ENCODE peak calls at places on chromosomes 2 and 18, in seven cellular contexts. One of them, this sample, is unnamed. For H3K9me3, the result is how much of the 10 kb centered on the place peaks cover.

GRCh38 chr2:64470921-64471320 is 17.0 kb downstream of the LGALSL start:
- DNase-seq in HepG2: no peak
- DNase-seq in GM12878: no peak
- DNase-seq in SK-N-SH: no peak
- DNase-seq in HCT116: no peak
- DNase-seq in H1: no peak
- DNase-seq in K562: no peak
- DNase-seq in this sample: no peak

GRCh38 chr18:23890589-23890988 is 124.0 kb upstream of the TTC39C start:
- DNase-seq in H1: no peak
- DNase-seq in HCT116: no peak
- DNase-seq in SK-N-SH: no peak
- DNase-seq in GM12878: no peak
- DNase-seq in HepG2: no peak
- DNase-seq in K562: no peak
- DNase-seq in this sample: no peak

GRCh38 chr2:40240067-40240466 is 211.8 kb downstream of the SLC8A1 start:
- DNase-seq in SK-N-SH: no peak
- DNase-seq in HCT116: no peak
- DNase-seq in HepG2: no peak
- DNase-seq in GM12878: no peak
- DNase-seq in K562: no peak
- DNase-seq in H1: no peak
- DNase-seq in this sample: no peak

GRCh38 chr18:58788470-58788869 is 76.2 kb upstream of the ZNF532 start:
- DNase-seq in K562: no peak
- DNase-seq in H1: no peak
- DNase-seq in GM12878: no peak
- DNase-seq in HepG2: no peak
- DNase-seq in HCT116: no peak
- DNase-seq in SK-N-SH: no peak
- DNase-seq in this sample: no peak

GRCh38 chr2:114543106-114543806 is 100.8 kb downstream of the DPP10 start:
- DNase-seq in GM12878: no peak
- DNase-seq in HCT116: no peak
- DNase-seq in SK-N-SH: no peak
- DNase-seq in H1: no peak
- DNase-seq in HepG2: peak
- DNase-seq in K562: no peak
- DNase-seq in this sample: no peak

GRCh38 chr2:107469437-107469995 is 357.2 kb upstream of the RGPD4 start:
- DNase-seq in HCT116: no peak
- DNase-seq in K562: no peak
- DNase-seq in GM12878: no peak
- DNase-seq in H1: no peak
- DNase-seq in HepG2: no peak
- DNase-seq in SK-N-SH: no peak
- DNase-seq in this sample: no peak

GRCh38 chr2:43448011-43448821 is 147.6 kb downstream of the THADA start:
- DNase-seq in SK-N-SH: no peak
- DNase-seq in GM12878: no peak
- DNase-seq in HepG2: no peak
- DNase-seq in HCT116: no peak
- DNase-seq in K562: no peak
- DNase-seq in H1: no peak
- DNase-seq in this sample: peak

GRCh38 chr18:23871410-23871809 is 143.1 kb upstream of the TTC39C start:
- DNase-seq in H1: no peak
- DNase-seq in GM12878: peak
- DNase-seq in K562: no peak
- DNase-seq in HepG2: no peak
- DNase-seq in SK-N-SH: peak
- DNase-seq in HCT116: no peak
- DNase-seq in this sample: no peak

GRCh38 chr18:11074879-11075278 is 74.5 kb downstream of the PIEZO2 start:
- DNase-seq in H1: no peak
- DNase-seq in HepG2: no peak
- DNase-seq in GM12878: no peak
- DNase-seq in K562: no peak
- DNase-seq in SK-N-SH: no peak
- DNase-seq in HCT116: no peak
- DNase-seq in this sample: no peak

GRCh38 chr2:225464346-225465025 is 65.0 kb downstream of the NYAP2 start:
- DNase-seq in K562: no peak
- DNase-seq in H1: no peak
- DNase-seq in HepG2: no peak
- DNase-seq in HCT116: no peak
- DNase-seq in GM12878: no peak
- DNase-seq in SK-N-SH: no peak
- DNase-seq in this sample: no peak

GRCh38 chr2:68391099-68391498 is 26.0 kb downstream of the PLEK start:
- DNase-seq in SK-N-SH: no peak
- DNase-seq in GM12878: no peak
- DNase-seq in H1: no peak
- DNase-seq in HCT116: no peak
- DNase-seq in K562: no peak
- DNase-seq in HepG2: no peak
- DNase-seq in this sample: no peak

GRCh38 chr18:7393080-7393479 is 162.2 kb downstream of the LRRC30 start:
- DNase-seq in K562: no peak
- DNase-seq in GM12878: no peak
- DNase-seq in HepG2: no peak
- DNase-seq in H1: no peak
- DNase-seq in SK-N-SH: no peak
- DNase-seq in HCT116: no peak
- DNase-seq in this sample: no peak

GRCh38 chr18:394997-395383 is 105.5 kb downstream of the COLEC12 start:
- DNase-seq in HepG2: no peak
- DNase-seq in H1: no peak
- DNase-seq in SK-N-SH: no peak
- DNase-seq in K562: no peak
- DNase-seq in HCT116: no peak
- DNase-seq in GM12878: no peak
- DNase-seq in this sample: no peak

GRCh38 chr2:19536136-19536535 is 177.7 kb upstream of the OSR1 start:
- DNase-seq in K562: no peak
- DNase-seq in HepG2: peak
- DNase-seq in H1: no peak
- DNase-seq in SK-N-SH: no peak
- DNase-seq in HCT116: no peak
- DNase-seq in GM12878: no peak
- DNase-seq in this sample: peak

GRCh38 chr2:132497591-132497990 is 81.0 kb downstream of the GPR39 start:
- DNase-seq in H1: no peak
- DNase-seq in HepG2: no peak
- DNase-seq in GM12878: no peak
- DNase-seq in SK-N-SH: no peak
- DNase-seq in HCT116: no peak
- DNase-seq in K562: no peak
- DNase-seq in this sample: no peak

GRCh38 chr2:100107911-100108647 is 34.3 kb downstream of the AFF3 start:
- DNase-seq in SK-N-SH: peak
- DNase-seq in H1: no peak
- DNase-seq in HCT116: no peak
- DNase-seq in HepG2: no peak
- DNase-seq in K562: no peak
- DNase-seq in GM12878: no peak
- DNase-seq in this sample: no peak

GRCh38 chr2:113013336-113013661 is 8.0 kb downstream of the IL36A start:
- DNase-seq in GM12878: no peak
- DNase-seq in HepG2: no peak
- DNase-seq in K562: no peak
- DNase-seq in SK-N-SH: no peak
- DNase-seq in HCT116: no peak
- DNase-seq in H1: no peak
- DNase-seq in this sample: no peak

GRCh38 chr18:51506811-51507210 is 309.3 kb upstream of the MEX3C start:
- DNase-seq in GM12878: no peak
- DNase-seq in HCT116: no peak
- DNase-seq in HepG2: no peak
- DNase-seq in SK-N-SH: no peak
- DNase-seq in K562: no peak
- DNase-seq in H1: no peak
- DNase-seq in this sample: no peak

GRCh38 chr2:235046561-235046960 is 94.7 kb downstream of the SH3BP4 start:
- DNase-seq in HCT116: no peak
- DNase-seq in GM12878: no peak
- DNase-seq in K562: no peak
- DNase-seq in SK-N-SH: no peak
- DNase-seq in HepG2: no peak
- DNase-seq in H1: no peak
- DNase-seq in this sample: no peak

GRCh38 chr18:919078-919477 is 14.4 kb downstream of the ADCYAP1 start:
- DNase-seq in SK-N-SH: no peak
- DNase-seq in HepG2: no peak
- DNase-seq in K562: no peak
- DNase-seq in GM12878: no peak
- DNase-seq in H1: no peak
- DNase-seq in HCT116: no peak
- DNase-seq in this sample: no peak

GRCh38 chr2:143819190-143819735 is 690.0 kb downstream of the ARHGAP15 start:
- DNase-seq in SK-N-SH: no peak
- DNase-seq in HCT116: no peak
- DNase-seq in HepG2: no peak
- DNase-seq in GM12878: no peak
- DNase-seq in H1: no peak
- DNase-seq in K562: no peak
- DNase-seq in this sample: no peak

GRCh38 chr2:52222128-52222527 is 1190.2 kb upstream of the NRXN1 start:
- DNase-seq in HepG2: no peak
- DNase-seq in H1: no peak
- DNase-seq in GM12878: no peak
- DNase-seq in K562: no peak
- DNase-seq in SK-N-SH: no peak
- DNase-seq in HCT116: no peak
- DNase-seq in this sample: no peak

GRCh38 chr2:174682578-174683391 is 81.5 kb downstream of the CHRNA1 start:
- DNase-seq in HepG2: no peak
- DNase-seq in HCT116: no peak
- DNase-seq in GM12878: no peak
- DNase-seq in SK-N-SH: peak
- DNase-seq in H1: no peak
- DNase-seq in K562: no peak
- DNase-seq in this sample: no peak

GRCh38 chr2:66899109-66899508 is 464.2 kb downstream of the MEIS1 start:
- DNase-seq in HCT116: no peak
- DNase-seq in K562: no peak
- DNase-seq in H1: no peak
- DNase-seq in GM12878: no peak
- DNase-seq in SK-N-SH: no peak
- DNase-seq in HepG2: no peak
- DNase-seq in this sample: no peak

GRCh38 chr2:136437461-136437860 is 319.5 kb upstream of the CXCR4 start:
- DNase-seq in HCT116: no peak
- DNase-seq in K562: no peak
- DNase-seq in GM12878: no peak
- DNase-seq in HepG2: no peak
- DNase-seq in H1: no peak
- DNase-seq in SK-N-SH: no peak
- DNase-seq in this sample: no peak
- TF ChIP-seq YY1 in HCT116: no peak
- TF ChIP-seq YY1 in K562: no peak
- TF ChIP-seq YY1 in GM12878: no peak
- TF ChIP-seq YY1 in HepG2: no peak
- TF ChIP-seq YY1 in H1: no peak
- TF ChIP-seq YY1 in SK-N-SH: no peak
- TF ChIP-seq YY1 in this sample: no peak

GRCh38 chr2:240636563-240637115 is 11.4 kb downstream of the GPR35 start:
- DNase-seq in K562: no peak
- DNase-seq in H1: no peak
- DNase-seq in HCT116: no peak
- DNase-seq in GM12878: no peak
- DNase-seq in SK-N-SH: peak
- DNase-seq in HepG2: no peak
- DNase-seq in this sample: no peak

GRCh38 chr2:240637116-240637900 is 12.0 kb downstream of the GPR35 start:
- DNase-seq in SK-N-SH: peak
- DNase-seq in GM12878: no peak
- DNase-seq in K562: no peak
- DNase-seq in HepG2: no peak
- DNase-seq in HCT116: no peak
- DNase-seq in H1: no peak
- DNase-seq in this sample: no peak

GRCh38 chr2:240635116-240635997 is 10.1 kb downstream of the GPR35 start:
- DNase-seq in HCT116: no peak
- DNase-seq in SK-N-SH: peak
- DNase-seq in HepG2: no peak
- DNase-seq in GM12878: no peak
- DNase-seq in H1: no peak
- DNase-seq in K562: no peak
- DNase-seq in this sample: no peak

GRCh38 chr2:240637901-240638175 is 12.6 kb downstream of the GPR35 start:
- DNase-seq in SK-N-SH: no peak
- DNase-seq in H1: no peak
- DNase-seq in K562: no peak
- DNase-seq in HepG2: no peak
- DNase-seq in HCT116: no peak
- DNase-seq in GM12878: no peak
- DNase-seq in this sample: no peak

DNA sequence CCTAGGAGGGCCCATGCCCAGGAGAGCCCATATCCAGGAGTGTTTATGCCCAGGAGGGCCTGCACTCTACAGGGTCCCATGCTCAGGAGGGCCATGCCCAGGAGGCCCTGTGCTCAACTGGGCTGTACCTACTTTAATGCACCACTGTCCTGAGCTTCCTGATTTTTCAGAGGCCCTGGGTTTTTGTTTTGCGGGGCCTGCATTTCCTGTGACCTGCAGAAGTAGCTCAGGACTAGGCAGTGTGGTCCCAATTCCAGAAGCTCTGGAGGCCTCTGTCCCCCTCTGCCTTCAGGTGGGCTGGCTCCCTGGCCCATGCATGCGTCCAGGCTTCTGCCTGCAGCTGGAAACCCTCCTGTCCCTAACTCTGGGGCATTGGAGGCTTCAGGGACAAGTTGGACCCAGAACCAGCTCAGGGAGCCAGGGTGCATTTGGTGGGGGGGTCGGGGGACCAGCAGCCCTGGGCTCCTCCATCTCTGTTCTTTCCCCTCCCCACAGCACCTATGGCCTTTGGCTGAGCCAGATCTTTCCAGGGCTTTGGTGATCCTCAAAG is 10.8 kb downstream of the GPR35 start:
- DNase-seq in HCT116: no peak
- DNase-seq in GM12878: no peak
- DNase-seq in K562: no peak
- DNase-seq in H1: no peak
- DNase-seq in SK-N-SH: no peak
- DNase-seq in HepG2: no peak
- DNase-seq in this sample: no peak
- H3K9me3 ChIP-seq in HCT116: under half
- H3K9me3 ChIP-seq in GM12878: under half
- H3K9me3 ChIP-seq in K562: under half
- H3K9me3 ChIP-seq in H1: half or more
- H3K9me3 ChIP-seq in SK-N-SH: under half
- H3K9me3 ChIP-seq in HepG2: under half
- H3K9me3 ChIP-seq in this sample: under half

GRCh38 chr2:24421668-24422067 is 61.3 kb upstream of the ITSN2 start:
- DNase-seq in HCT116: peak
- DNase-seq in SK-N-SH: peak
- DNase-seq in H1: no peak
- DNase-seq in HepG2: peak
- DNase-seq in K562: peak
- DNase-seq in GM12878: no peak
- DNase-seq in this sample: peak
- H3K4me3 ChIP-seq in HCT116: no peak
- H3K4me3 ChIP-seq in SK-N-SH: no peak
- H3K4me3 ChIP-seq in H1: no peak
- H3K4me3 ChIP-seq in HepG2: no peak
- H3K4me3 ChIP-seq in K562: no peak
- H3K4me3 ChIP-seq in GM12878: no peak
- H3K4me3 ChIP-seq in this sample: no peak

GRCh38 chr2:63055510-63056308 is 5.1 kb downstream of the OTX1 start:
- DNase-seq in GM12878: no peak
- DNase-seq in SK-N-SH: peak
- DNase-seq in K562: no peak
- DNase-seq in HepG2: no peak
- DNase-seq in H1: no peak
- DNase-seq in HCT116: no peak
- DNase-seq in this sample: no peak
- TF ChIP-seq YY1 in GM12878: no peak
- TF ChIP-seq YY1 in SK-N-SH: no peak
- TF ChIP-seq YY1 in K562: no peak
- TF ChIP-seq YY1 in HepG2: no peak
- TF ChIP-seq YY1 in H1: no peak
- TF ChIP-seq YY1 in HCT116: no peak
- TF ChIP-seq YY1 in this sample: no peak

This sample was measured in NT2/D1.